ENCODE peak calls at places on chromosomes 3 and 15, in nine cellular contexts. D is psoas muscle; C is nephron progenitor cell; W is WTC11; A is SK-N-SH; F is foreskin keratinocyte; U is CD8-positive, alpha-beta T cell; L is neural progenitor cell; Y is A549. M is an unnamed sample.

GRCh38 chr3:108959017-108959416 is 5.3 kb upstream of the GUCA1C start:
- DNase-seq in W (no peak), U (no peak), F (peak; percentile 17), D (no peak), C (no peak), L (peak; percentile 9), Y (no peak), A (no peak), M (no peak)

GRCh38 chr15:71171195-71171594 is 55.9 kb downstream of the THSD4 start:
- DNase-seq in A (no peak), F (no peak), Y (no peak), C (no peak), L (no peak), W (no peak), D (no peak), U (no peak), M (no peak)

GRCh38 chr3:46017720-46018119 is 9.6 kb downstream of the XCR1 start:
- DNase-seq in C (no peak), W (no peak), A (no peak), Y (no peak), U (no peak), L (no peak), D (no peak), F (no peak), M (no peak)

GRCh38 chr3:197227780-197228574 is 70.4 kb downstream of the DLG1 start:
- DNase-seq in C (no peak), W (no peak), F (no peak), A (no peak), U (no peak), L (no peak), Y (no peak), D (no peak), M (no peak)

GRCh38 chr15:29687204-29687768 is 135.0 kb downstream of the TJP1 start:
- DNase-seq in Y (no peak), W (no peak), U (no peak), F (no peak), L (no peak), D (no peak), C (no peak), A (no peak), M (no peak)

GRCh38 chr3:17194116-17194515 is 309.4 kb downstream of the PLCL2 start:
- DNase-seq in F (no peak), L (no peak), D (no peak), W (no peak), C (no peak), U (no peak), Y (no peak), A (no peak), M (no peak)

GRCh38 chr3:189260556-189261493 is 89.1 kb downstream of the TPRG1 start:
- DNase-seq in D (peak; percentile 54), A (no peak), F (no peak), L (no peak), W (no peak), U (no peak), C (no peak), Y (no peak), M (no peak)

GRCh38 chr3:194556086-194557056 is 69.6 kb upstream of the ATP13A3 start:
- DNase-seq in Y (no peak), W (no peak), F (no peak), U (no peak), L (no peak), D (no peak), C (no peak), A (no peak), M (no peak)

GRCh38 chr3:23480324-23480704 is 277.2 kb downstream of the UBE2E2 start:
- DNase-seq in F (no peak), W (peak; percentile 38), U (no peak), Y (no peak), L (no peak), A (no peak), D (no peak), C (no peak), M (no peak)

GRCh38 chr3:186152361-186152798 is 43.5 kb upstream of the ETV5 start:
- DNase-seq in F (no peak), L (no peak), W (no peak), A (no peak), U (no peak), Y (no peak), D (no peak), C (no peak), M (no peak)

GRCh38 chr3:49614936-49615335 is 59.2 kb upstream of the APEH start:
- DNase-seq in C (no peak), D (no peak), U (no peak), Y (no peak), A (no peak), F (no peak), L (no peak), W (no peak), M (no peak)

GRCh38 chr3:197487911-197488391 is 67.8 kb downstream of the BDH1 start:
- DNase-seq in C (no peak), A (no peak), L (no peak), Y (peak; percentile 51), U (no peak), W (no peak), F (peak; percentile 78), D (peak; percentile 62), M (no peak)

GRCh38 chr3:128095222-128095703 is 28.3 kb downstream of the RUVBL1 start:
- DNase-seq in L (peak; percentile 75), W (peak; percentile 80), Y (peak; percentile 69), D (peak; percentile 76), F (peak; percentile 79), U (peak; percentile 65), C (peak; percentile 85), A (peak; percentile 86), M (peak; percentile 77)

GRCh38 chr15:92638291-92638708 is 17.3 kb downstream of the FAM174B start:
- DNase-seq in A (no peak), W (no peak), F (no peak), C (no peak), U (no peak), L (no peak), D (no peak), Y (no peak), M (no peak)

GRCh38 chr3:174341014-174341413 is 518.1 kb upstream of the NAALADL2 start:
- DNase-seq in W (no peak), A (no peak), L (no peak), D (no peak), C (no peak), F (no peak), Y (no peak), U (no peak), M (no peak)

GRCh38 chr3:135393159-135393558 is 572.4 kb upstream of the PPP2R3A start:
- DNase-seq in W (no peak), L (no peak), Y (no peak), U (no peak), C (no peak), A (no peak), D (no peak), F (no peak), M (no peak)

GRCh38 chr3:119295816-119296484 is 1.8 kb downstream of the ARHGAP31 start:
- DNase-seq in L (no peak), F (no peak), D (no peak), C (no peak), Y (no peak), W (no peak), U (no peak), A (no peak), M (no peak)

GRCh38 chr3:94440767-94441493 is 378.1 kb downstream of the NSUN3 start:
- DNase-seq in W (no peak), L (no peak), C (no peak), U (no peak), A (no peak), Y (peak; percentile 6), F (peak; percentile 71), D (no peak), M (no peak)

GRCh38 chr3:46378426-46378942 is 7.7 kb downstream of the CCR5 start:
- DNase-seq in W (peak; percentile 79), L (peak; percentile 75), F (peak; percentile 64), A (peak; percentile 52), Y (peak; percentile 45), D (peak; percentile 69), U (peak; percentile 26), C (peak; percentile 73), M (peak; percentile 60)

GRCh38 chr15:90143176-90143655 is 40.9 kb upstream of the IDH2 start:
- DNase-seq in D (peak; percentile 35), W (peak; percentile 92), A (peak; percentile 93), L (peak; percentile 93), C (peak; percentile 84), F (peak; percentile 19), U (peak; percentile 29), Y (peak; percentile 91), M (peak; percentile 67)

GRCh38 chr15:50774450-50774849 is 8.9 kb upstream of the SPPL2A start:
- DNase-seq in W (no peak), Y (no peak), C (no peak), A (no peak), U (no peak), D (no peak), L (no peak), F (no peak), M (no peak)

GRCh38 chr3:26657406-26657976 is 34.9 kb downstream of the LRRC3B start:
- DNase-seq in C (no peak), A (no peak), W (no peak), Y (no peak), L (no peak), U (no peak), D (no peak), F (peak; percentile 37), M (no peak)

GRCh38 chr3:108833616-108834015 is 11.0 kb downstream of the TRAT1 start:
- DNase-seq in W (no peak), F (no peak), L (no peak), Y (no peak), U (no peak), D (no peak), C (no peak), A (no peak), M (no peak)

GRCh38 chr15:46077220-46077619 is 442.4 kb downstream of the SQOR start:
- DNase-seq in Y (no peak), F (no peak), D (no peak), U (no peak), L (no peak), A (no peak), C (no peak), W (no peak), M (no peak)
- TF ChIP-seq CTCF in Y (no peak), F (no peak), D (no peak), U (no peak), L (no peak), A (no peak), C (no peak), W (no peak), M (no peak)

GRCh38 chr15:85414495-85414894 is 34.1 kb downstream of the AKAP13 start:
- DNase-seq in A (no peak), L (no peak), U (no peak), D (no peak), C (no peak), W (no peak), Y (no peak), F (no peak), M (no peak)
- TF ChIP-seq CTCF in A (peak; percentile 51), L (no peak), U (peak; percentile 40), D (peak; percentile 34), C (no peak), W (no peak), Y (peak; percentile 61), F (peak; percentile 65), M (no peak)

GRCh38 chr3:182460303-182460702 is 333.0 kb upstream of the ATP11B start:
- DNase-seq in Y (no peak), U (no peak), W (no peak), C (no peak), L (no peak), A (no peak), F (no peak), D (no peak), M (no peak)
- TF ChIP-seq CTCF in Y (no peak), U (no peak), W (no peak), C (no peak), L (no peak), A (no peak), F (no peak), D (no peak), M (no peak)

GRCh38 chr15:39581501-39582285 is 814 bp downstream of the THBS1 start:
- DNase-seq in U (no peak), L (peak; percentile 66), D (no peak), C (peak; percentile 54), A (peak; percentile 52), Y (peak; percentile 52), W (peak; percentile 68), F (peak; percentile 70), M (peak; percentile 13)
- TF ChIP-seq CTCF in U (no peak), L (peak; percentile 29), D (no peak), C (no peak), A (peak; percentile 52), Y (peak; percentile 40), W (no peak), F (peak; percentile 48), M (peak; percentile 34)